ENCODE peak calls at places on chromosomes 13 and 19, in seven cellular contexts. B, H, L, G, W, I and U are unnamed samples.

GRCh38 chr13:44734204-44734707 is 158.1 kb upstream of the TSC22D1 start:
- DNase-seq in H (no peak), I (peak; percentile 93), L (peak; percentile 72), B (no peak), W (peak; percentile 75), G (no peak), U (no peak)

GRCh38 chr19:31664096-31664495 is 314.9 kb upstream of the TSHZ3 start:
- DNase-seq in W (no peak), H (no peak), I (no peak), G (no peak), L (no peak), B (no peak), U (no peak)

GRCh38 chr13:111210488-111210887 is 95.4 kb downstream of the ARHGEF7 start:
- DNase-seq in B (no peak), W (no peak), L (peak; percentile 66), G (no peak), I (peak; percentile 70), H (no peak), U (no peak)

GRCh38 chr19:33448159-33448516 is 73.5 kb downstream of the PEPD start:
- DNase-seq in I (peak; percentile 46), L (no peak), H (no peak), B (no peak), W (no peak), G (no peak), U (no peak)

GRCh38 chr13:43285891-43286602 is 262.7 kb downstream of the DNAJC15 start:
- DNase-seq in B (no peak), G (no peak), I (peak; percentile 46), H (no peak), L (peak; percentile 40), W (no peak), U (no peak)

GRCh38 chr19:35248310-35249145 is at the start of gene LSR:
- DNase-seq in B (peak; percentile 92), I (no peak), W (peak; percentile 96), H (no peak), L (no peak), G (peak; percentile 88), U (peak; percentile 56)

GRCh38 chr13:59274958-59275727 is 888.6 kb downstream of the DIAPH3 start:
- DNase-seq in B (no peak), L (no peak), H (no peak), G (no peak), I (no peak), W (no peak), U (no peak)

GRCh38 chr19:2261438-2262172 is 5.4 kb upstream of the JSRP1 start:
- DNase-seq in G (no peak), L (no peak), B (peak; percentile 78), H (no peak), W (no peak), I (peak; percentile 76), U (peak; percentile 46)

GRCh38 chr13:94419304-94419943 is 60.1 kb downstream of the DCT start:
- DNase-seq in W (peak; percentile 31), I (no peak), G (no peak), H (no peak), B (peak; percentile 36), L (no peak), U (no peak)

GRCh38 chr13:98528663-98529064 is 48.2 kb downstream of the STK24 start:
- DNase-seq in H (no peak), B (peak; percentile 28), G (no peak), W (no peak), I (peak; percentile 63), L (peak; percentile 64), U (no peak)

GRCh38 chr13:106143930-106144709 is 391.3 kb downstream of the EFNB2 start:
- DNase-seq in I (no peak), L (no peak), G (no peak), W (peak; percentile 87), B (no peak), H (no peak), U (no peak)

GRCh38 chr13:27168086-27168485 is 3.5 kb downstream of the USP12 start:
- DNase-seq in B (no peak), I (peak; percentile 54), H (no peak), L (no peak), W (no peak), G (no peak), U (no peak)

GRCh38 chr13:112657850-112658445 is 31.9 kb upstream of the ATP11A start:
- DNase-seq in L (no peak), I (no peak), H (no peak), W (peak; percentile 81), B (no peak), G (no peak), U (no peak)

GRCh38 chr13:76036176-76036575 is 400.0 kb downstream of the LMO7 start:
- DNase-seq in L (no peak), W (no peak), G (no peak), B (no peak), H (no peak), I (no peak), U (no peak)

GRCh38 chr13:98254541-98254940 is 77.5 kb upstream of the RNF113B start:
- DNase-seq in G (no peak), L (no peak), B (no peak), W (no peak), H (no peak), I (no peak), U (no peak)

GRCh38 chr13:108574856-108575255 is 54.6 kb upstream of the MYO16 start:
- DNase-seq in W (no peak), I (no peak), H (no peak), B (no peak), G (no peak), L (no peak), U (no peak)

GRCh38 chr19:8149261-8150094 is at the start of gene FBN3:
- DNase-seq in W (no peak), B (no peak), H (no peak), G (peak; percentile 42), L (no peak), I (no peak), U (no peak)

GRCh38 chr13:110775576-110775975 is 62.1 kb downstream of the ING1 start:
- DNase-seq in L (no peak), B (no peak), W (no peak), H (no peak), I (no peak), G (no peak), U (no peak)

GRCh38 chr13:82565191-82565590 is 1317.1 kb downstream of the SLITRK1 start:
- DNase-seq in L (no peak), W (no peak), I (no peak), H (no peak), B (no peak), G (no peak), U (no peak)

GRCh38 chr13:111845621-111846351 is 221.2 kb upstream of the SOX1 start:
- DNase-seq in B (no peak), H (no peak), W (no peak), G (no peak), I (no peak), L (no peak), U (no peak)

GRCh38 chr13:76837811-76838210 is 48.4 kb downstream of the KCTD12 start:
- DNase-seq in L (no peak), W (no peak), H (no peak), I (no peak), G (no peak), B (no peak), U (no peak)

GRCh38 chr13:51534075-51534817 is 50.0 kb upstream of the WDFY2 start:
- DNase-seq in W (peak; percentile 35), H (no peak), B (peak; percentile 68), I (peak; percentile 57), G (no peak), L (peak; percentile 56), U (no peak)

GRCh38 chr13:74201530-74201929 is 67.3 kb upstream of the KLF12 start:
- DNase-seq in I (no peak), W (no peak), H (no peak), G (no peak), L (no peak), B (no peak), U (no peak)

GRCh38 chr19:44866672-44867071 is 20.6 kb downstream of the NECTIN2 start:
- DNase-seq in W (no peak), L (no peak), G (no peak), B (no peak), I (no peak), H (no peak), U (no peak)

GRCh38 chr19:34096020-34096915 is 76.0 kb upstream of the LSM14A start:
- DNase-seq in L (no peak), H (no peak), I (no peak), W (peak; percentile 18), B (peak; percentile 48), G (peak; percentile 53), U (peak; percentile 7)

GRCh38 chr19:49071860-49072547 is 495 bp downstream of the KCNA7 start:
- DNase-seq in B (no peak), H (no peak), I (peak; percentile 65), L (no peak), W (no peak), G (peak; percentile 48), U (no peak)

GRCh38 chr19:43332058-43332922 is 21.2 kb upstream of the CD177 start:
- DNase-seq in I (no peak), B (no peak), G (no peak), L (no peak), W (no peak), H (no peak), U (no peak)

GRCh38 chr19:43329989-43330388 is 23.5 kb upstream of the CD177 start:
- DNase-seq in L (no peak), G (no peak), H (no peak), W (no peak), I (no peak), B (no peak), U (no peak)

GRCh38 chr19:43330726-43331434 is 22.6 kb upstream of the CD177 start:
- DNase-seq in B (no peak), G (no peak), L (no peak), I (no peak), H (no peak), W (no peak), U (no peak)

GRCh38 chr19:43331435-43332010 is 22.0 kb upstream of the CD177 start:
- DNase-seq in H (no peak), G (no peak), W (no peak), L (no peak), I (no peak), B (no peak), U (no peak)
- H3K4me3 ChIP-seq in H (no peak overlapping the region), G (no peak overlapping the region), W (no peak overlapping the region), L (no peak overlapping the region), I (no peak overlapping the region), B (no peak overlapping the region), U (no peak overlapping the region)

GRCh38 chr19:16225279-16226183 is 27.8 kb downstream of the AP1M1 start:
- DNase-seq in H (peak; percentile 6), W (no peak), L (no peak), B (no peak), I (peak; percentile 52), G (no peak), U (no peak)
- H3K9me3 ChIP-seq in H (no peaks in the 10 kb centered on the region), W (peaks cover 11% of the 10 kb centered on the region), L (peaks cover 18% of the 10 kb centered on the region), B (peaks cover 15% of the 10 kb centered on the region), I (peaks cover 19% of the 10 kb centered on the region), G (peaks cover 4% of the 10 kb centered on the region), U (peaks cover 4% of the 10 kb centered on the region)

DNA sequence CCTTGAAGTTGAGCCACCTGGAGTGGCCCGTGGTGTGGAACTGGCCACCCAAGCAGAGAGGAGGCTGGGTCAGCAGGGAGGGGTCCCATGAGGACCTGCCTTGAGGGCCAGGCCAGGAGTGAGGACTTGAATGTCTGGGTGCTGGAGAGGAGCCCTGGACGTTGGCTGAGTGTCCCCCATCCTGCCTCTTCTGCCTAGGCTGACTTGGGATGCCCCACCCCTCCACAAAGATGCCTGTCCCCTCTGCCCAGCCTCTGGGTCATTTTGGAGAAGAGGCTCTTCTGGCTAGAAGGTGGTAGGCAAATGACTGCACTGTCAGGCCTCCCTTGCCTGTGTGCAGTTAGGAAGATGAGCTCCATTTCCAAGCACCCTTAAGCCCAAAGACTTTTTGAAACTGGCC is 1.7 kb downstream of the SSBP4 start:
- DNase-seq in I (no peak), L (peak; percentile 24), W (no peak), B (no peak), G (no peak), H (no peak), U (no peak)
- H3K4me1 ChIP-seq in I (peaks cover 54% of the 10 kb centered on the region), L (peaks cover 78% of the 10 kb centered on the region), W (peaks cover 28% of the 10 kb centered on the region), B (peaks cover 93% of the 10 kb centered on the region), G (peaks cover 64% of the 10 kb centered on the region), H (peaks cover 50% of the 10 kb centered on the region), U (peaks cover 52% of the 10 kb centered on the region)

GRCh38 chr13:28637714-28638355 is 21.1 kb upstream of the POMP start:
- DNase-seq in L (no peak), I (no peak), H (no peak), W (no peak), B (peak; percentile 6), G (no peak), U (no peak)
- H3K4me3 ChIP-seq in L (no peak overlapping the region), I (no peak overlapping the region), H (no peak overlapping the region), W (no peak overlapping the region), B (no peak overlapping the region), G (no peak overlapping the region), U (no peak overlapping the region)